ENCODE peak calls at places on chromosome 2, in four cellular contexts. N is HL-60, C is endothelial cell of umbilical vein, D is SK-N-SH. G is an unnamed sample.

GRCh38 chr2:235479604-235480003 is 14.2 kb upstream of the AGAP1 start:
- DNase-seq in N (no peak), C (no peak), D (no peak), G (no peak)

GRCh38 chr2:176325732-176326131 is 56.5 kb downstream of the MTX2 start:
- DNase-seq in N (no peak), C (peak; percentile 15), D (no peak), G (no peak)

GRCh38 chr2:25651066-25651465 is 22.3 kb downstream of the DTNB start:
- DNase-seq in N (no peak), C (peak; percentile 96), D (no peak), G (no peak)

GRCh38 chr2:27572439-27572838 is 10.4 kb upstream of the ZNF512 start:
- DNase-seq in N (no peak), C (no peak), D (no peak), G (no peak)

GRCh38 chr2:169765523-169765922 is 31.9 kb downstream of the KLHL23 start:
- DNase-seq in N (no peak), C (no peak), D (no peak), G (no peak)

GRCh38 chr2:240601831-240602160 is 15.3 kb downstream of the CAPN10 start:
- DNase-seq in N (no peak), C (no peak), D (no peak), G (no peak)

GRCh38 chr2:79219383-79219988 is 59.9 kb upstream of the REG3A start:
- DNase-seq in N (peak; percentile 35), C (peak; percentile 7), D (peak; percentile 36), G (peak; percentile 7)

GRCh38 chr2:144479659-144480058 is 40.3 kb downstream of the ZEB2 start:
- DNase-seq in N (no peak), C (no peak), D (no peak), G (no peak)

GRCh38 chr2:128812183-128812940 is 493.7 kb upstream of the HS6ST1 start:
- DNase-seq in N (no peak), C (no peak), D (no peak), G (no peak)

GRCh38 chr2:53939656-53940055 is 31.1 kb downstream of the PSME4 start:
- DNase-seq in N (no peak), C (peak; percentile 74), D (no peak), G (no peak)

GRCh38 chr2:210261996-210262510 is 36.8 kb upstream of the ACADL start:
- DNase-seq in N (no peak), C (no peak), D (no peak), G (no peak)

GRCh38 chr2:112008910-112009485 is 46.1 kb upstream of the TMEM87B start:
- DNase-seq in N (no peak), C (no peak), D (no peak), G (no peak)

GRCh38 chr2:202780514-202781021 is 91.0 kb downstream of the ICA1L start:
- DNase-seq in N (no peak), C (peak; percentile 48), D (no peak), G (no peak)

GRCh38 chr2:3078684-3079083 is 298.9 kb downstream of the EIPR1 start:
- DNase-seq in N (no peak), C (no peak), D (no peak), G (no peak)

GRCh38 chr2:168132389-168132788 is 115.0 kb downstream of the STK39 start:
- DNase-seq in N (no peak), C (no peak), D (no peak), G (no peak)

GRCh38 chr2:211671977-211672376 is 866.6 kb downstream of the ERBB4 start:
- DNase-seq in N (no peak), C (no peak), D (no peak), G (no peak)

GRCh38 chr2:137826373-137827372 is 137.6 kb upstream of the HNMT start:
- DNase-seq in N (peak; percentile 4), C (no peak), D (no peak), G (no peak)

GRCh38 chr2:6447209-6447608 is 418.5 kb downstream of the CMPK2 start:
- DNase-seq in N (no peak), C (no peak), D (no peak), G (no peak)

GRCh38 chr2:85792783-85793441 is 39.1 kb downstream of the ATOH8 start:
- DNase-seq in N (no peak), C (peak; percentile 88), D (peak; percentile 17), G (no peak)

GRCh38 chr2:163266772-163267171 is 428.2 kb upstream of the KCNH7 start:
- DNase-seq in N (no peak), C (no peak), D (no peak), G (no peak)

GRCh38 chr2:240590681-240591111 is 4.2 kb downstream of the CAPN10 start:
- DNase-seq in N (no peak), C (no peak), D (no peak), G (no peak)

GRCh38 chr2:173048901-173049661 is 26.6 kb upstream of the MAP3K20 start:
- DNase-seq in N (peak; percentile 48), C (peak; percentile 91), D (no peak), G (peak; percentile 83)

GRCh38 chr2:38446418-38446817 is 69.3 kb upstream of the ATL2 start:
- DNase-seq in N (no peak), C (no peak), D (no peak), G (no peak)

GRCh38 chr2:26988165-26988879 is 17.9 kb downstream of the MAPRE3 start:
- DNase-seq in N (no peak), C (no peak), D (no peak), G (no peak)

GRCh38 chr2:181471783-181472182 is 14.6 kb downstream of the ITGA4 start:
- DNase-seq in N (no peak), C (no peak), D (no peak), G (no peak)

GRCh38 chr2:171319164-171319810 is 114.5 kb downstream of the METTL8 start:
- DNase-seq in N (no peak), C (peak; percentile 86), D (no peak), G (no peak)

GRCh38 chr2:3261511-3261910 is 116.1 kb downstream of the EIPR1 start:
- DNase-seq in N (no peak), C (no peak), D (no peak), G (no peak)

GRCh38 chr2:9780368-9781130 is 62.7 kb upstream of the TAF1B start:
- DNase-seq in N (peak; percentile 29), C (no peak), D (no peak), G (no peak)

GRCh38 chr2:207491954-207492353 is 37.8 kb upstream of the CREB1 start:
- DNase-seq in N (no peak), C (no peak), D (no peak), G (no peak)

GRCh38 chr2:164014068-164014577 is 278.3 kb upstream of the FIGN start:
- DNase-seq in N (no peak), C (no peak), D (no peak), G (no peak)

GRCh38 chr2:96325884-96326255 is 753 bp downstream of the ITPRIPL1 start:
- DNase-seq in N (no peak), C (no peak), D (peak; percentile 37), G (no peak)

GRCh38 chr2:149036507-149037293 is 1.8 kb upstream of the LYPD6B start:
- DNase-seq in N (no peak), C (no peak), D (no peak), G (no peak)

GRCh38 chr2:73218298-73218697 is 4.3 kb downstream of the SMYD5 start:
- DNase-seq in N (no peak), C (no peak), D (no peak), G (no peak)

GRCh38 chr2:36193680-36194079 is 161.9 kb upstream of the CRIM1 start:
- DNase-seq in N (no peak), C (no peak), D (no peak), G (no peak)

GRCh38 chr2:158478237-158478636 is 21.5 kb downstream of the PKP4 start:
- DNase-seq in N (no peak), C (no peak), D (no peak), G (no peak)

GRCh38 chr2:11640132-11640531 is 29.9 kb downstream of the NTSR2 start:
- DNase-seq in N (no peak), C (no peak), D (no peak), G (no peak)
- H3K27me3 ChIP-seq in N (peaks cover 2% of the 10 kb centered on the region), C (no peaks in the 10 kb centered on the region), D (no peaks in the 10 kb centered on the region), G (no peaks in the 10 kb centered on the region)

GRCh38 chr2:237726401-237726830 is 72.2 kb upstream of the RBM44 start:
- DNase-seq in N (no peak), C (peak; percentile 93), D (peak; percentile 65), G (peak; percentile 76)
- TF ChIP-seq POLR2AphosphoS5 in N (no peak), C (peak; percentile 26), D (no peak), G (peak; percentile 89)

DNA sequence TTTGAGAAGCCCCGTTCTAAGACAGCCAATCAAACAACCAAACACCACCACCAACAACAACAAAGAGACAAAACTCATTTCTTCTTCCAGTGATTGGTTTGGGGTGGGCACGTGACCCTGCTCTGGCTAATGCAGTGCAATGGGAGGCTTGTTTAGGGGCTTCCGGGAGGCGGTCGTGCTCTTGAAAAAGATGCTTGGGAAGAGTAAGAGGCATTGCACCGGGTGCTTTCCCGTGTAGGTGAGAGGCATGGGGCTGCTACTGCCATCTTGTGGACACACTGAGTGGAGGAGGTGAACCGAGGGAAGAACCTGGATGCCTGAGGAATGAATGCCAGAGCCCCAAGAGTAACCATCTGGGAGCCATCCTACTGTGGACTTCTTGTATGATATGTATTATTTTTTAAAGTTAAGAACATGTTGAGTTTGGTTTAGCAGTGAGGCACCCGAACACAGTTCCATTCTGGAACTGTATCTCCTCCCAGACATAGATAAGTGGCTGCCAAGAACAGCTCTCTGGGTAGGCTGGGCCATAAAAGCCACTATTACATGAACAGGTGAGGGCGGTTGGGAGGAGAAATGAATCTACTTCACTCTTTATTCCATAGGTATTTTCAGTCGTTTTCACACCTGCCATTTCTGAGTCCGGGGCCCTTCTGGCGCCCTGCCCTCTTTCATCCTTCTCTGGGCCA is 19.1 kb upstream of the ARHGAP25 start:
- DNase-seq in N (peak; percentile 75), C (peak; percentile 54), D (peak; percentile 62), G (peak; percentile 52)
- H3K27me3 ChIP-seq in N (no peaks in the 10 kb centered on the region), C (peaks cover 16% of the 10 kb centered on the region), D (no peaks in the 10 kb centered on the region), G (no peaks in the 10 kb centered on the region)

GRCh38 chr2:71546275-71546638 is 92.9 kb downstream of the DYSF start:
- DNase-seq in N (no peak), C (no peak), D (no peak), G (no peak)

GRCh38 chr2:71546777-71547281 is 93.5 kb downstream of the DYSF start:
- DNase-seq in N (no peak), C (no peak), D (no peak), G (no peak)

GRCh38 chr2:71547616-71548285 is 94.4 kb downstream of the DYSF start:
- DNase-seq in N (no peak), C (no peak), D (no peak), G (no peak)

GRCh38 chr2:71550801-71551630 is 97.7 kb downstream of the DYSF start:
- DNase-seq in N (no peak), C (no peak), D (no peak), G (no peak)

DNA sequence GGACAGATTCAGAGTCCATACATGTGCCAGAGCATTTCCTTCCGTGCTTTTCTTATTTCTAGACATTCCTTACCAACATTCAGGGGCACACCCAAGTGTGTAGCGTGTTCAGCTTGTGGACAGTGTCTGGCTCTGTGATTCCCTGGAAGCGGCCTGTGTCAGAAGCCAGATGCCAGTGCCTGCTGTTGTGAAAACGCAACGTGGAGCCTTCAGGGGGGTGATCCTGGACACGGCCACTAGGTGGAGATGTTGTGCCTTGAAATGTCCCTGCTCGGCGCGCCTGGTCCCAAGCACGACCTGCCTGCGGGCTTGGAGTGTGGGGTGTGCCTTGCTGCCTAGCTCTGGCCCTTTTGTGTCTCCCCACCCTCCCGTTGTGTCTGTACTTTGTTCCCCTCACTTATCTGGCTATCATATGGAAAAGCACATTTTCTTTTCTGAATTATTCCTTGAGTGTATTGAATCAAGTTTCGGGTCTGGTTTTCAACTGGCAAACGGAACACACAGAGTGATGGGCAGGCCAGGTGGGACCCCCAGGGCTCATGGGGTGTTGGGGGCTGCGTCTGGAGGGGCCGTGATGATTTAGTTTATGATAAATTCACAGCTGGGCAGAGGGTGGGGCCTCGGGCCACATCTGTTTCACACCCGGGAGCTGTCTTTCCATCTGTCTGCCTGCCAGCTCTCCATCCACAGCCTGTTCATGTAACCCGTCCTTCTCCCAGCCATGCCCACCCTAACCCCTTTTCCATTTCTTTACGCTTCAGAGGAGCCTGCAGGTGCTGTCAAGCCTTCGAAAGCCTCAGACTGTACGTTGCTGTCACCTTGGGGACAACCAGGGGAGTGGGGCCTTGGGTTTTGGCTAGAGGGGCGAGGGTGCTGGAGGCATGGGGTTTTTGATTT is 95.5 kb downstream of the DYSF start:
- DNase-seq in N (peak; percentile 67), C (peak; percentile 51), D (peak; percentile 90), G (peak; percentile 54)
- TF ChIP-seq POLR2AphosphoS5 in N (no peak), C (no peak), D (no peak), G (no peak)

G was measured in prostate gland.